ENCODE peak calls at places on chromosomes 11 and 22, in five cellular contexts. One of them, this sample, is unnamed.

GRCh38 chr22:42173183-42173926 is 42.7 kb upstream of the CYP2D6 start:
- DNase-seq in GM12891: no peak
- DNase-seq in HT1080: no peak
- DNase-seq in HEK293T: no peak
- DNase-seq in iris pigment epithelial cell: no peak
- DNase-seq in this sample: no peak

GRCh38 chr22:25193548-25193947 is 6.1 kb upstream of the CRYBB3 start:
- DNase-seq in iris pigment epithelial cell: no peak
- DNase-seq in HEK293T: no peak
- DNase-seq in HT1080: no peak
- DNase-seq in GM12891: no peak
- DNase-seq in this sample: no peak

GRCh38 chr11:19598456-19598855 is 114.2 kb upstream of the NAV2 start:
- DNase-seq in HEK293T: no peak
- DNase-seq in HT1080: no peak
- DNase-seq in iris pigment epithelial cell: no peak
- DNase-seq in GM12891: no peak
- DNase-seq in this sample: no peak

GRCh38 chr22:20205964-20206708 is 55.3 kb upstream of the CCDC188 start:
- DNase-seq in iris pigment epithelial cell: peak
- DNase-seq in HEK293T: peak
- DNase-seq in GM12891: peak
- DNase-seq in HT1080: peak
- DNase-seq in this sample: no peak

GRCh38 chr22:44026630-44027511 is 2.8 kb downstream of the PARVB start:
- DNase-seq in iris pigment epithelial cell: peak
- DNase-seq in HT1080: peak
- DNase-seq in HEK293T: no peak
- DNase-seq in GM12891: peak
- DNase-seq in this sample: no peak

GRCh38 chr22:28977050-28977449 is 84.6 kb downstream of the C22orf31 start:
- DNase-seq in iris pigment epithelial cell: no peak
- DNase-seq in HEK293T: no peak
- DNase-seq in GM12891: no peak
- DNase-seq in HT1080: no peak
- DNase-seq in this sample: no peak

GRCh38 chr11:69485337-69486041 is 4.0 kb downstream of the LINC01488 start:
- DNase-seq in iris pigment epithelial cell: no peak
- DNase-seq in HT1080: no peak
- DNase-seq in GM12891: no peak
- DNase-seq in HEK293T: no peak
- DNase-seq in this sample: no peak

GRCh38 chr11:4095509-4096230 is 1.1 kb downstream of the RRM1 start:
- DNase-seq in GM12891: no peak
- DNase-seq in iris pigment epithelial cell: peak
- DNase-seq in HT1080: peak
- DNase-seq in HEK293T: no peak
- DNase-seq in this sample: peak

GRCh38 chr11:587978-588380 is 11.7 kb downstream of the PHRF1 start:
- DNase-seq in HT1080: peak
- DNase-seq in HEK293T: no peak
- DNase-seq in iris pigment epithelial cell: peak
- DNase-seq in GM12891: no peak
- DNase-seq in this sample: no peak

GRCh38 chr22:37675930-37676571 is 615 bp downstream of the LGALS1 start:
- DNase-seq in iris pigment epithelial cell: peak
- DNase-seq in HT1080: no peak
- DNase-seq in HEK293T: no peak
- DNase-seq in GM12891: no peak
- DNase-seq in this sample: no peak

This sample was measured in NCI-H2227 treated with DMSO at 0.1 percent for 48 hours.